ENCODE peak calls at places on chromosomes 7 and 10, in six cellular contexts. One of them, this sample, is unnamed. For H3K4me1, the result is how much of the 10 kb centered on the place peaks cover.

GRCh38 chr10:100192350-100192749 is 6.5 kb upstream of the ERLIN1 start:
- DNase-seq in tibial artery: peak
- DNase-seq in aorta: no peak
- DNase-seq in HAP-1: no peak
- DNase-seq in transverse colon: no peak
- DNase-seq in ovary: no peak
- DNase-seq in this sample: no peak

GRCh38 chr7:69630292-69630691 is 32.0 kb downstream of the AUTS2 start:
- DNase-seq in tibial artery: no peak
- DNase-seq in aorta: no peak
- DNase-seq in HAP-1: no peak
- DNase-seq in transverse colon: no peak
- DNase-seq in ovary: no peak
- DNase-seq in this sample: no peak

GRCh38 chr10:132870426-132870825 is 71.9 kb downstream of the CFAP46 start:
- DNase-seq in tibial artery: peak
- DNase-seq in aorta: no peak
- DNase-seq in HAP-1: no peak
- DNase-seq in transverse colon: no peak
- DNase-seq in ovary: no peak
- DNase-seq in this sample: peak

GRCh38 chr7:131619336-131620305 is 63.2 kb upstream of the PODXL start:
- DNase-seq in tibial artery: no peak
- DNase-seq in aorta: no peak
- DNase-seq in HAP-1: no peak
- DNase-seq in transverse colon: no peak
- DNase-seq in ovary: no peak
- DNase-seq in this sample: no peak

GRCh38 chr7:4307645-4308590 is 374.2 kb upstream of the FOXK1 start:
- DNase-seq in tibial artery: no peak
- DNase-seq in aorta: no peak
- DNase-seq in HAP-1: no peak
- DNase-seq in transverse colon: no peak
- DNase-seq in ovary: no peak
- DNase-seq in this sample: peak

GRCh38 chr7:128041203-128041602 is 10.0 kb upstream of the LRRC4 start:
- DNase-seq in tibial artery: no peak
- DNase-seq in aorta: no peak
- DNase-seq in HAP-1: no peak
- DNase-seq in transverse colon: no peak
- DNase-seq in ovary: no peak
- DNase-seq in this sample: no peak

GRCh38 chr7:81256991-81257390 is 338.1 kb upstream of the SEMA3C start:
- DNase-seq in tibial artery: no peak
- DNase-seq in aorta: no peak
- DNase-seq in HAP-1: peak
- DNase-seq in transverse colon: no peak
- DNase-seq in ovary: no peak
- DNase-seq in this sample: peak

GRCh38 chr7:26399309-26399610 is 107.6 kb downstream of the SNX10 start:
- DNase-seq in tibial artery: peak
- DNase-seq in aorta: peak
- DNase-seq in HAP-1: peak
- DNase-seq in transverse colon: no peak
- DNase-seq in ovary: peak
- DNase-seq in this sample: no peak

GRCh38 chr10:104327745-104328635 is 10.3 kb downstream of the ITPRIP start:
- DNase-seq in tibial artery: no peak
- DNase-seq in aorta: no peak
- DNase-seq in HAP-1: peak
- DNase-seq in transverse colon: no peak
- DNase-seq in ovary: peak
- DNase-seq in this sample: peak

GRCh38 chr7:99078416-99078815 is 65.5 kb downstream of the SMURF1 start:
- DNase-seq in tibial artery: no peak
- DNase-seq in aorta: no peak
- DNase-seq in HAP-1: no peak
- DNase-seq in transverse colon: no peak
- DNase-seq in ovary: no peak
- DNase-seq in this sample: no peak

GRCh38 chr10:84012831-84013458 is 126.4 kb upstream of the GHITM start:
- DNase-seq in tibial artery: no peak
- DNase-seq in aorta: no peak
- DNase-seq in HAP-1: no peak
- DNase-seq in transverse colon: no peak
- DNase-seq in ovary: no peak
- DNase-seq in this sample: no peak

GRCh38 chr10:47364366-47364765 is 16.2 kb downstream of the RBP3 start:
- DNase-seq in tibial artery: no peak
- DNase-seq in aorta: no peak
- DNase-seq in HAP-1: no peak
- DNase-seq in transverse colon: no peak
- DNase-seq in ovary: no peak
- DNase-seq in this sample: no peak

GRCh38 chr7:111255576-111255975 is 164.6 kb downstream of the LRRN3 start:
- DNase-seq in tibial artery: no peak
- DNase-seq in aorta: no peak
- DNase-seq in HAP-1: no peak
- DNase-seq in transverse colon: no peak
- DNase-seq in ovary: no peak
- DNase-seq in this sample: no peak

DNA sequence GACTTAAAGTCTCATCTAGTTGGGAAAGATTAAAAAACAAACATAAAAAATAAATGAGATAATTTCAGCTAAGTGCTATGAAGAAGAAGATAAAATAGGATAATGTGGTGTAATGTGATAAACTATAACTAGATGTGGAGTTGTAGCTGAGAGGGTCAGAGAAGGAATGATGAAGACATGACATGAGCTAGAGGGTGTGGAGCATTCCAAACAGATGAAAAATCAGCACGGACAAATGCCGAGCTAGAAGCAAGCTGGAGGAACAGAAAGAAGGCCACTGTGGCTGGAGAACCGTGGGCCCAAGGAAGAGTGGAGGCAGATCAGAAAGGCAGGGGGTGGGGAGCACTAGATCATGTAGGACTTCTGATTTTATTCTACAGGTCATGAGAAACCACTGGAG is 70.6 kb downstream of the CDK6 start:
- DNase-seq in tibial artery: no peak
- DNase-seq in aorta: peak
- DNase-seq in HAP-1: no peak
- DNase-seq in transverse colon: no peak
- DNase-seq in ovary: no peak
- DNase-seq in this sample: peak
- H3K4me1 ChIP-seq in tibial artery: under half
- H3K4me1 ChIP-seq in aorta: under half
- H3K4me1 ChIP-seq in HAP-1: under half
- H3K4me1 ChIP-seq in transverse colon: under half
- H3K4me1 ChIP-seq in ovary: under half
- H3K4me1 ChIP-seq in this sample: half or more

GRCh38 chr10:79405221-79405994 is 40.0 kb downstream of the ZCCHC24 start:
- DNase-seq in tibial artery: no peak
- DNase-seq in aorta: peak
- DNase-seq in HAP-1: no peak
- DNase-seq in transverse colon: peak
- DNase-seq in ovary: peak
- DNase-seq in this sample: no peak
- H3K4me1 ChIP-seq in tibial artery: under half
- H3K4me1 ChIP-seq in aorta: under half
- H3K4me1 ChIP-seq in HAP-1: under half
- H3K4me1 ChIP-seq in transverse colon: half or more
- H3K4me1 ChIP-seq in ovary: half or more
- H3K4me1 ChIP-seq in this sample: half or more

GRCh38 chr7:11153694-11154093 is 180.0 kb downstream of the PHF14 start:
- DNase-seq in tibial artery: no peak
- DNase-seq in aorta: no peak
- DNase-seq in HAP-1: no peak
- DNase-seq in transverse colon: no peak
- DNase-seq in ovary: no peak
- DNase-seq in this sample: no peak
- H3K4me1 ChIP-seq in tibial artery: under half
- H3K4me1 ChIP-seq in aorta: under half
- H3K4me1 ChIP-seq in HAP-1: under half
- H3K4me1 ChIP-seq in transverse colon: under half
- H3K4me1 ChIP-seq in ovary: under half
- H3K4me1 ChIP-seq in this sample: under half

GRCh38 chr7:150453186-150453585 is 2.8 kb downstream of the GIMAP8 start:
- DNase-seq in tibial artery: no peak
- DNase-seq in aorta: no peak
- DNase-seq in HAP-1: no peak
- DNase-seq in transverse colon: no peak
- DNase-seq in ovary: no peak
- DNase-seq in this sample: no peak
- H3K4me1 ChIP-seq in tibial artery: under half
- H3K4me1 ChIP-seq in aorta: under half
- H3K4me1 ChIP-seq in HAP-1: under half
- H3K4me1 ChIP-seq in transverse colon: under half
- H3K4me1 ChIP-seq in ovary: under half
- H3K4me1 ChIP-seq in this sample: under half

DNA sequence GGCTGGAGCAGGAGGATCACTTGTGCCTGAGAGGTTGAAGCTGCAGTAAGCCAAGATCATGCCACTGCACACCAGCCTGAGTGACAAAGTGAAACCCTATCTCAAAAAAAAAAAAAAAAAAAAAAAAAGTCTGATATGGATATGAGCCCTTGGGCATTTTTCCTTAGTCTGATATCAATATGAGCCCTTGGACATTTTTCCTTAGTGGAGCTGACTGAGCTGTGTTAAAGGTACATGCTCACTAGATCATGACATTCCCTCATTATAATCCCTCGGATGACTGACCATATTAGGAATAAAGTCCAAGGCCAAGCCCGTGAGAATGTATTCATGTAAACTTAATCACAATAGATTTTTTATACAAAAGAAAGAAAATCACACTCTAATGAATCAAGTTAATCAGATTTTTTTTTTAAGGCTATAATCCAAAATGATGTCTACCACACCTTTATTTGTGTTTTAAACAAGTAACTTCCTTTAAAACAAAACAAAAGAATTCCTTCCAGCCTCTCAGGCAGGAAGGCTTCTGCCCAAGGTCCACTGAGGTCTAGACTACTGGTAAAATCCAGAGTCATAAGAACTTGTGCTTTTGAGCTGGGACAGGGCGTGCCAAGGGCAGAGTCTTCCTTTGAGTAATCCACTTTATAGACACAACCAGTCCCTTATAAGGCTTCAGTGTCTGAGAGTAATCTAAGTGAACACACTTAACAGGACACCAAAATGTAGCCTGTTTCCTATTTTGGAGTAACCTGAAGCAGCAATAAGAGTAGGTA is 5.5 kb downstream of the PPA1 start:
- DNase-seq in tibial artery: no peak
- DNase-seq in aorta: no peak
- DNase-seq in HAP-1: peak
- DNase-seq in transverse colon: peak
- DNase-seq in ovary: no peak
- DNase-seq in this sample: no peak
- H3K4me1 ChIP-seq in tibial artery: under half
- H3K4me1 ChIP-seq in aorta: under half
- H3K4me1 ChIP-seq in HAP-1: under half
- H3K4me1 ChIP-seq in transverse colon: under half
- H3K4me1 ChIP-seq in ovary: under half
- H3K4me1 ChIP-seq in this sample: under half

GRCh38 chr10:50618624-50619023 is 5.1 kb downstream of the SGMS1 start:
- DNase-seq in tibial artery: no peak
- DNase-seq in aorta: no peak
- DNase-seq in HAP-1: no peak
- DNase-seq in transverse colon: no peak
- DNase-seq in ovary: no peak
- DNase-seq in this sample: no peak
- H3K4me1 ChIP-seq in tibial artery: under half
- H3K4me1 ChIP-seq in aorta: under half
- H3K4me1 ChIP-seq in HAP-1: under half
- H3K4me1 ChIP-seq in transverse colon: under half
- H3K4me1 ChIP-seq in ovary: under half
- H3K4me1 ChIP-seq in this sample: under half

GRCh38 chr7:50788393-50788792 is 5.7 kb upstream of the GRB10 start:
- DNase-seq in tibial artery: no peak
- DNase-seq in aorta: no peak
- DNase-seq in HAP-1: no peak
- DNase-seq in transverse colon: no peak
- DNase-seq in ovary: no peak
- DNase-seq in this sample: no peak
- H3K4me1 ChIP-seq in tibial artery: under half
- H3K4me1 ChIP-seq in aorta: under half
- H3K4me1 ChIP-seq in HAP-1: under half
- H3K4me1 ChIP-seq in transverse colon: under half
- H3K4me1 ChIP-seq in ovary: under half
- H3K4me1 ChIP-seq in this sample: under half

DNA sequence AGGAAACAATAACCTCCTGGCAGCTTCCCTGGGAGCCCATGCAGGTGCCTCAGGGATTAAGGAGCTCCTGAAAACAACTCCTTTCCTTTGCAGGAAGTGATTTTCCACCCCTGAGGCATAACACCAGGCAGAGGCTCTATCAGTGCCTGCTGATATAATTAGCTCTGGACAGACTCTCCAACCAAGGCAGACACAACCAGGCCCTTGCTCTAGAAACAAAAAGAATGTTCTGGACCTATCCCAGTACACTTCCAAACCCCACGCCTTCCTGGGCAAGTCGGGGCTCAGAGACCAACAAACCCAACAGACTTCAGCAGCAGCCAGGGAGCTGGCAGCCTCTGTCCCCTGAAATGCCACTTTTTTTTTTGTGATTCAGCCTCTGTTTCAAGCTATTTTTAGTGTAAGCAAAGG is 247.1 kb downstream of the KCNMA1 start:
- DNase-seq in tibial artery: peak
- DNase-seq in aorta: peak
- DNase-seq in HAP-1: no peak
- DNase-seq in transverse colon: no peak
- DNase-seq in ovary: no peak
- DNase-seq in this sample: no peak
- H3K4me1 ChIP-seq in tibial artery: under half
- H3K4me1 ChIP-seq in aorta: under half
- H3K4me1 ChIP-seq in HAP-1: under half
- H3K4me1 ChIP-seq in transverse colon: under half
- H3K4me1 ChIP-seq in ovary: under half
- H3K4me1 ChIP-seq in this sample: half or more